ENCODE peak calls at places on chromosomes 6 and 20, in four cellular contexts. One of them, this sample, is unnamed.
A peak's percentile ranks its signal among the peaks of the same experiment; 100 is the strongest.

GRCh38 chr6:83247471-83247870 is 54.3 kb downstream of the RWDD2A start:
- DNase-seq in ovary: no peak
- DNase-seq in heart left ventricle: no peak
- DNase-seq in lung: no peak
- DNase-seq in this sample: no peak

GRCh38 chr6:169095153-169095552 is 158.5 kb downstream of the THBS2 start:
- DNase-seq in ovary: peak; percentile 79
- DNase-seq in lung: peak; percentile 20
- DNase-seq in heart left ventricle: no peak
- DNase-seq in this sample: no peak

GRCh38 chr6:160692369-160692959 is 9.6 kb upstream of the PLG start:
- DNase-seq in ovary: no peak
- DNase-seq in lung: no peak
- DNase-seq in heart left ventricle: no peak
- DNase-seq in this sample: no peak

GRCh38 chr6:43992126-43992663 is 135.1 kb downstream of the MRPL14 start:
- DNase-seq in ovary: peak; percentile 16
- DNase-seq in heart left ventricle: no peak
- DNase-seq in lung: no peak
- DNase-seq in this sample: no peak

GRCh38 chr6:43763812-43764522 is 6.0 kb upstream of the VEGFA start:
- DNase-seq in ovary: no peak
- DNase-seq in heart left ventricle: no peak
- DNase-seq in lung: no peak
- DNase-seq in this sample: no peak

GRCh38 chr6:163984446-163984936 is 570.0 kb downstream of the QKI start:
- DNase-seq in heart left ventricle: no peak
- DNase-seq in lung: no peak
- DNase-seq in ovary: no peak
- DNase-seq in this sample: no peak

GRCh38 chr6:160349837-160350236 is 1.7 kb downstream of the SLC22A3 start:
- DNase-seq in heart left ventricle: no peak
- DNase-seq in lung: no peak
- DNase-seq in ovary: no peak
- DNase-seq in this sample: no peak

GRCh38 chr6:96186516-96187195 is 170.9 kb downstream of the FUT9 start:
- DNase-seq in heart left ventricle: no peak
- DNase-seq in ovary: no peak
- DNase-seq in lung: no peak
- DNase-seq in this sample: no peak

GRCh38 chr6:34391023-34391485 is 1.4 kb downstream of the NUDT3 start:
- DNase-seq in heart left ventricle: peak; percentile 44
- DNase-seq in lung: peak; percentile 45
- DNase-seq in ovary: no peak
- DNase-seq in this sample: no peak

GRCh38 chr20:43959079-43959919 is 44.6 kb downstream of the TOX2 start:
- DNase-seq in lung: no peak
- DNase-seq in ovary: no peak
- DNase-seq in heart left ventricle: no peak
- DNase-seq in this sample: no peak

DNA sequence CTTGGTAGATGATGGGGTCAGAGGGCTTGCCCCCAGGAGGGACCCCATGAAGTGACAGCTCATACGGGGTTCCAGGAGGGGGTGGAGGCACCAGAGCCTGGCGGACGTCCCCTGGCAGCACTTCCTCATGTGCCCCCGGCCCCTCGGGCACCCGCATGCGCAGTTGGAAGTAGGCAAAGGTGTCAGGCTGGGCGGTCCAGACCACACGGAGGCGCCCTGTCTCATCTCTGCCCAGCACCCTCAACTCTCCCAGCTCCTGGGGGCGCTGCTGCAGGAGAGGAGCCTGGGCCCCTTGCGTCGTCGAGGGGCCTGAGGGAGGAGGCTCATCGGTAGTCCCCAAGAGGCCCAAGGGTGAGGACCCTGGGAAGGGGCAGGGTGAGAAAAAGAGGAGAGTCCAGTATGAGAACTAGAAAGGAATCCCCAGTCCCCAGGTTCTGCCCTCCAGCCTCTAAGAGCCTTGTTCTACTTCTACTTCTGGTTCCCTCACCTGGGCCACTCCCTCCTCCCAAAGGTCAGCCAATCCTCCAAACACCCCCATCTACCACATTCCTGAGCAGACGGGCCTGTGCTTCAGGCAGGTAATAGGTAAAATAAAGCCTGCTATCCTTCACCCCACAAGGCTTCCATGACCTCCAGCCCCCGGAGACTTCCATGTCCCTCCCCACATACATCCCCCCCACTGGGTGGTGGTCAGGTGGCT is 23.2 kb downstream of the TNXB start:
- DNase-seq in lung: no peak
- DNase-seq in ovary: no peak
- DNase-seq in heart left ventricle: peak; percentile 11
- DNase-seq in this sample: no peak
- TF ChIP-seq CTCF in lung: no peak
- TF ChIP-seq CTCF in ovary: no peak
- TF ChIP-seq CTCF in heart left ventricle: no peak
- TF ChIP-seq CTCF in this sample: no peak

GRCh38 chr20:1952737-1953530 is 40.9 kb downstream of the PDYN start:
- DNase-seq in heart left ventricle: no peak
- DNase-seq in lung: no peak
- DNase-seq in ovary: no peak
- DNase-seq in this sample: no peak

GRCh38 chr20:1949306-1949705 is 44.6 kb downstream of the PDYN start:
- DNase-seq in lung: no peak
- DNase-seq in ovary: no peak
- DNase-seq in heart left ventricle: no peak
- DNase-seq in this sample: no peak

GRCh38 chr20:1949711-1950110 is 44.1 kb downstream of the PDYN start:
- DNase-seq in heart left ventricle: no peak
- DNase-seq in lung: no peak
- DNase-seq in ovary: peak; percentile 25
- DNase-seq in this sample: no peak

GRCh38 chr20:1951436-1952115 is 42.3 kb downstream of the PDYN start:
- DNase-seq in heart left ventricle: no peak
- DNase-seq in lung: no peak
- DNase-seq in ovary: no peak
- DNase-seq in this sample: no peak

GRCh38 chr20:1950836-1951235 is 43.0 kb downstream of the PDYN start:
- DNase-seq in ovary: no peak
- DNase-seq in heart left ventricle: no peak
- DNase-seq in lung: no peak
- DNase-seq in this sample: no peak
- H3K4me1 ChIP-seq in ovary: peaks cover 4% of the 10 kb centered on the region
- H3K4me1 ChIP-seq in heart left ventricle: peaks cover 4% of the 10 kb centered on the region
- H3K4me1 ChIP-seq in lung: no peaks in the 10 kb centered on the region
- H3K4me1 ChIP-seq in this sample: no peaks in the 10 kb centered on the region

DNA sequence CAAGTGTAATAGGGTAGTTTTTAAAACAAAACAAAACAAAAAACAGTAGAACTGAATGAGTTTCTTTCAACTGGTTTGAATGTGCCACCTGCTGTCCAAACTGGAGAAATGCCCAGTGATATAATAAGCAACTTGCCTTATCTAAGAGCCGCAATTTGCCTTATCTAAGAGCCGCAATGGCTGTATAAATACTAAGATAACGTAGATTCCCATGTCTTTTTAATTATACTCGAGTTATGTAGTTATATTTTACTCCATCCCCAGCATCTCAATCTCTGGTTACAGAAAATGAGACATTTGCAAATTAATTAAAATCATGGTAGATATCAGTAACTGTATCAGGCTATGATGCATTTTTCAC is 67.2 kb downstream of the RPP40 start:
- DNase-seq in heart left ventricle: no peak
- DNase-seq in ovary: no peak
- DNase-seq in lung: no peak
- DNase-seq in this sample: no peak
- TF ChIP-seq CTCF in heart left ventricle: peak; percentile 76
- TF ChIP-seq CTCF in ovary: peak; percentile 31
- TF ChIP-seq CTCF in lung: peak; percentile 37
- TF ChIP-seq CTCF in this sample: peak; percentile 69

GRCh38 chr6:81561731-81562130 is 190.8 kb downstream of the TENT5A start:
- DNase-seq in heart left ventricle: no peak
- DNase-seq in ovary: no peak
- DNase-seq in lung: no peak
- DNase-seq in this sample: no peak

GRCh38 chr6:81561071-81561564 is 191.4 kb downstream of the TENT5A start:
- DNase-seq in ovary: no peak
- DNase-seq in lung: no peak
- DNase-seq in heart left ventricle: no peak
- DNase-seq in this sample: no peak

GRCh38 chr6:81557811-81558210 is 194.7 kb downstream of the TENT5A start:
- DNase-seq in heart left ventricle: no peak
- DNase-seq in ovary: no peak
- DNase-seq in lung: no peak
- DNase-seq in this sample: no peak

GRCh38 chr6:81565071-81565470 is 187.4 kb downstream of the TENT5A start:
- DNase-seq in lung: no peak
- DNase-seq in heart left ventricle: no peak
- DNase-seq in ovary: no peak
- DNase-seq in this sample: no peak

GRCh38 chr6:81562169-81562568 is 190.3 kb downstream of the TENT5A start:
- DNase-seq in lung: no peak
- DNase-seq in heart left ventricle: no peak
- DNase-seq in ovary: no peak
- DNase-seq in this sample: no peak
- H3K4me1 ChIP-seq in lung: peaks cover 5% of the 10 kb centered on the region
- H3K4me1 ChIP-seq in heart left ventricle: no peaks in the 10 kb centered on the region
- H3K4me1 ChIP-seq in ovary: no peaks in the 10 kb centered on the region
- H3K4me1 ChIP-seq in this sample: peaks cover 7% of the 10 kb centered on the region

DNA sequence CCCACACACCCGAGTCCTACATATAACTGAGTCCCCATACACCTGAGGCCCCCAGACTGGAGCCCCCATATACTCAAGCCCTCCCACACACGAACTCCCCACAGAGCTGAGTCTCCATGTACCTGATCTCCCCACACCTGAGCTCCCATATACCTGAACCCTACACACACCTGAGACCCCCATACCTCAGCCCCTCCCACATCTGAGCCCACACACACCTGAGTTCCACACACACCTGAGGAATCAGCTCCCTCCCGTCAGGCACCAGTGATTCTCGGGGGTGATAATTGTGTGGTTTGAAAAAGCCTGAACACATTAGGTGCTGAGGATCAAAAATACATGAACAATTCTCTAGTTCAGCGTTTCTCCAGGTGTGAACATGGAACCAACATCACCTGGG is 15.4 kb downstream of the PFDN4 start:
- DNase-seq in heart left ventricle: no peak
- DNase-seq in lung: no peak
- DNase-seq in ovary: no peak
- DNase-seq in this sample: no peak
- TF ChIP-seq CTCF in heart left ventricle: no peak
- TF ChIP-seq CTCF in lung: no peak
- TF ChIP-seq CTCF in ovary: no peak
- TF ChIP-seq CTCF in this sample: no peak

DNA sequence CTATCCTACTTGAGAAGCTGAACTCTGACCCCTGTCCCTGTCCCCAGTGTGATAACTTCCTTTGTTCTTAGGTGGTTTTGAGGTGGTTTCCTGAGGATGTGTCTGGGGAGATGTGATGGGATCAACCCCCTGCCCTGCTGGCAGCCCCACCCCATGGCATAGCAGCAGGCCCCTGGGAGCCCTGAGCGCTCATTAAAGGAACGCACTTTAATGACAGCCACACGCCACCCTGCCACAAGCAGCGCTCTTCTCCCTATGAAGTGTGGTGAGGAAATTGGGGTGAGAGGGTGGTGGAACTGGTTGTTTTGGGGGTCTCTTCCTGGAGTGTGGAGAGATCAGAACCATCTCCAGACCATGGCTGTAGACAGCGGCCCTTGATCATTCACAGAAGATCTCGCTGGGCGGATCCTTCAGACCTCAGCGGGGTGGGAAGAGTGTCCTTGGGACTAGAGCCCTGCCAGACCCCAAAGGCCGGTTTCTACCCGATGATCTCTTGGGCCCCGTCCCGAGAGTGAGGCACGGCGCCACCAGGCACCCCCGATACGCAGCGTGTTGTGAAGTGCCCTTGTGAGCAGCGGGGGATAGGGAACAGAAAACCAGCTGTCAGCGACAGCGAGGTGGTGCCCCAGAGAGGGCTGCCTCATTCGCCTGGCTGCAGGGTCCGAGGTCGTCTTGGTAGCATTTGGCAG is 45.4 kb downstream of the SYNJ2 start:
- DNase-seq in heart left ventricle: no peak
- DNase-seq in lung: no peak
- DNase-seq in ovary: peak; percentile 37
- DNase-seq in this sample: no peak
- H3K4me1 ChIP-seq in heart left ventricle: peaks cover 27% of the 10 kb centered on the region
- H3K4me1 ChIP-seq in lung: peaks cover 13% of the 10 kb centered on the region
- H3K4me1 ChIP-seq in ovary: peaks cover 11% of the 10 kb centered on the region
- H3K4me1 ChIP-seq in this sample: no peaks in the 10 kb centered on the region

GRCh38 chr20:5539656-5540055 is 210.5 kb upstream of the SHLD1 start:
- DNase-seq in lung: no peak
- DNase-seq in ovary: no peak
- DNase-seq in heart left ventricle: no peak
- DNase-seq in this sample: no peak
- TF ChIP-seq CTCF in lung: no peak
- TF ChIP-seq CTCF in ovary: no peak
- TF ChIP-seq CTCF in heart left ventricle: no peak
- TF ChIP-seq CTCF in this sample: no peak

DNA sequence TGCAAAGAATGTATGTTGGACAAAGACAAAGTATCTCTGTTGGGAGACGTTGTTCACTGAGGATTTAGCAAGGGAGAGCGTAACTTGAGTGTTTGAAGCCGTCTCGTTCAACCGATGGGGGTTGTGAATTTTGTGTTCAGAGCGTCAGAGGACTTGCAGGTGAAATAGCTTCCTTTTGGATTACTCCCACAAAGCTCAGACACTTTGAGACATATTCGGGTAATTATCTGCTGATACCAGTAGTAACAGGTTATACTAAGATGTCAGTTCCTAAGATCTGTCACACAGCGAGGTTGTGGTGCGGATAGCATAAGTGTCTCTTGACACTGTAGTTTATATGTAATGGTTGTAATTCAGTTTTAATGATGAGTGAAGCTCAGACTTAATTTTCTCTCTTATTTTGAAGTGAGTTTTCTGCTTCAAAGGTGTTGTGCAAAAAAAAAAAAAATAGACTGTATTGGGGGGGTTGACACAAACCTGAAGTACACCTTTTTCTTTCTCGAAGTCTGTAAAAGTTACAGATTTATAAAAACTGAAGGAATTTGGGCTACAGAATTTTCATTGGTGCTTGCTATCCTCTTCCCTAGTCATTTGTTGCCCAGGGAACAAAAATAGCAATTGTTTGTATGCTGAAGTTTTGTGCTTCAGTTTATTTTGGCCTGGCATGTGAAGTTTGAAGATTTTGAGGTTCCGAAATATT is 1.7 kb downstream of the ASXL1 start:
- DNase-seq in ovary: no peak
- DNase-seq in lung: no peak
- DNase-seq in heart left ventricle: no peak
- DNase-seq in this sample: no peak
- H3K4me1 ChIP-seq in ovary: peaks cover 15% of the 10 kb centered on the region
- H3K4me1 ChIP-seq in lung: peaks cover 14% of the 10 kb centered on the region
- H3K4me1 ChIP-seq in heart left ventricle: peaks cover 6% of the 10 kb centered on the region
- H3K4me1 ChIP-seq in this sample: peaks cover 68% of the 10 kb centered on the region

GRCh38 chr6:55543633-55544309 is 35.2 kb downstream of the HMGCLL1 start:
- DNase-seq in heart left ventricle: no peak
- DNase-seq in lung: no peak
- DNase-seq in ovary: no peak
- DNase-seq in this sample: no peak
- TF ChIP-seq CTCF in heart left ventricle: no peak
- TF ChIP-seq CTCF in lung: no peak
- TF ChIP-seq CTCF in ovary: no peak
- TF ChIP-seq CTCF in this sample: no peak

This sample was measured in right atrium auricular region.